ENCODE peak calls at places on chromosome 1, in five cellular contexts. E is NB4, B is Karpas-422, N is fibroblast of lung, A is suprapubic skin. Q is an unnamed sample.

GRCh38 chr1:98792123-98792522 is 130.6 kb downstream of the SNX7 start:
- DNase-seq in B (no peak), A (no peak), E (no peak), N (peak), Q (peak)

GRCh38 chr1:109926662-109927300 is 16.1 kb downstream of the CSF1 start:
- DNase-seq in E (no peak), A (no peak), B (no peak), N (peak), Q (no peak)

GRCh38 chr1:50548243-50548642 is 125.0 kb upstream of the DMRTA2 start:
- DNase-seq in E (no peak), N (no peak), B (no peak), A (no peak), Q (no peak)

GRCh38 chr1:110068646-110069301 is 1.7 kb downstream of the ALX3 start:
- DNase-seq in E (no peak), A (no peak), N (no peak), B (no peak), Q (no peak)

GRCh38 chr1:25487628-25488027 is 55.8 kb upstream of the LDLRAP1 start:
- DNase-seq in B (peak), E (peak), A (no peak), N (no peak), Q (no peak)

GRCh38 chr1:21647431-21648373 is 21.5 kb downstream of the RAP1GAP start:
- DNase-seq in A (no peak), N (peak), E (peak), B (peak), Q (no peak)

GRCh38 chr1:169483500-169483966 is 2.2 kb downstream of the SLC19A2 start:
- DNase-seq in N (peak), E (no peak), A (no peak), B (no peak), Q (no peak)

GRCh38 chr1:93628682-93629081 is 53.0 kb downstream of the BCAR3 start:
- DNase-seq in B (no peak), N (no peak), E (no peak), A (no peak), Q (no peak)

GRCh38 chr1:8409107-8409506 is 91.2 kb downstream of the SLC45A1 start:
- DNase-seq in B (no peak), A (no peak), E (peak), N (peak), Q (no peak)

DNA sequence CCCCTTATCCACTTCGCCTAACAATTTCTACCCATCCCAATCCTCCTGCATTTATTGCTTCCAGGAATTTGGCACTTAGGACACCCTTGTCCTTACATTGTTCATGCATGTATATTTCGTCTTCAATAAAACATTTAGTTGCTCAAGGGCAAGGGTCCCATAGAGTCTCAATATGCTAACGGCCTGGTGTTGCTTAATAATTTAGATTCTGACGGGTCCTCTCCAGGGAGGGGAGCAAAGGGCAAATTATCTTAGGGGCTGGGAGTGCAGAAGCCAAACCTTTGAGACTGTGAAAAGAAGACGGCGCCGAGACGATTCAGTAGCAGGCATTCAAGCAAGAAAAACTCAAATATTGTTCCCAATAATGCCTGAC is 468 bp upstream of the CR1L start:
- DNase-seq in B (no peak), N (no peak), E (no peak), A (no peak), Q (no peak)
- H3K4me3 ChIP-seq in B (no peak), N (peak), E (no peak), A (peak), Q (peak)

GRCh38 chr1:71364236-71364635 is 283.4 kb upstream of the ZRANB2 start:
- DNase-seq in N (peak), B (no peak), E (no peak), A (no peak), Q (no peak)

GRCh38 chr1:71365451-71365850 is 284.6 kb upstream of the ZRANB2 start:
- DNase-seq in N (peak), A (no peak), B (no peak), E (no peak), Q (no peak)
- H3K4me3 ChIP-seq in N (peak), A (peak), B (no peak), E (peak), Q (peak)

GRCh38 chr1:212698467-212699103 is 1.1 kb downstream of the BATF3 start:
- DNase-seq in E (no peak), N (no peak), A (no peak), B (no peak), Q (no peak)
- H3K4me3 ChIP-seq in E (peak), N (peak), A (peak), B (peak), Q (peak)

GRCh38 chr1:58981392-58981791 is 197.5 kb upstream of the JUN start:
- DNase-seq in A (no peak), N (no peak), E (no peak), B (no peak), Q (no peak)
- H3K4me3 ChIP-seq in A (no peak), N (no peak), E (no peak), B (no peak), Q (no peak)

GRCh38 chr1:174682419-174683008 is 234.8 kb downstream of the GPR52 start:
- DNase-seq in A (no peak), B (no peak), E (no peak), N (peak), Q (peak)

GRCh38 chr1:174680101-174680500 is 232.3 kb downstream of the GPR52 start:
- DNase-seq in B (no peak), A (no peak), N (no peak), E (no peak), Q (no peak)

GRCh38 chr1:174676856-174677255 is 229.1 kb downstream of the GPR52 start:
- DNase-seq in N (no peak), A (no peak), B (no peak), E (no peak), Q (no peak)

GRCh38 chr1:174678657-174679056 is 230.9 kb downstream of the GPR52 start:
- DNase-seq in B (no peak), A (no peak), N (no peak), E (no peak), Q (no peak)
- H3K4me3 ChIP-seq in B (no peak), A (no peak), N (no peak), E (no peak), Q (no peak)

Q was measured in AG04449.